ENCODE peak calls at places on chromosomes 16 and 17, in six cellular contexts. A is BJ, K is heart left ventricle, I is sigmoid colon, X is lower lobe of right lung, S is neural progenitor cell. W is an unnamed sample.

GRCh38 chr17:29954405-29954804 is 13.0 kb downstream of the EFCAB5 start:
- DNase-seq in A (no peak), K (no peak), I (no peak), X (no peak), S (no peak), W (no peak)

GRCh38 chr17:81547614-81547982 is 4.6 kb downstream of the FAAP100 start:
- DNase-seq in A (no peak), K (no peak), I (no peak), X (no peak), S (no peak), W (no peak)

GRCh38 chr16:66604376-66605176 is at the start of gene CMTM3:
- DNase-seq in A (no peak), K (peak), I (peak), X (peak), S (peak), W (peak)

GRCh38 chr17:42675348-42675983 is 1.3 kb downstream of the PLEKHH3 start:
- DNase-seq in A (no peak), K (peak), I (no peak), X (no peak), S (no peak), W (no peak)

GRCh38 chr17:82056729-82057621 is 5.3 kb downstream of the GPS1 start:
- DNase-seq in A (no peak), K (no peak), I (no peak), X (no peak), S (no peak), W (no peak)

GRCh38 chr16:81647527-81647926 is 131.6 kb upstream of the PLCG2 start:
- DNase-seq in A (no peak), K (no peak), I (no peak), X (no peak), S (no peak), W (peak)

GRCh38 chr16:84643677-84644076 is 4.6 kb upstream of the KLHL36 start:
- DNase-seq in A (no peak), K (no peak), I (no peak), X (no peak), S (no peak), W (no peak)

GRCh38 chr17:50149099-50149424 is 1.4 kb downstream of the PPP1R9B start:
- DNase-seq in A (no peak), K (no peak), I (no peak), X (no peak), S (no peak), W (no peak)

GRCh38 chr17:41959336-41960095 is 7.1 kb upstream of the CNP start:
- DNase-seq in A (no peak), K (no peak), I (no peak), X (no peak), S (peak), W (peak)

GRCh38 chr17:12765544-12765943 is 23.8 kb upstream of the ARHGAP44 start:
- DNase-seq in A (no peak), K (peak), I (no peak), X (no peak), S (no peak), W (peak)

GRCh38 chr16:11583889-11584565 is 2.7 kb downstream of the LITAF start:
- DNase-seq in A (no peak), K (no peak), I (no peak), X (peak), S (no peak), W (no peak)

GRCh38 chr17:82357394-82357793 is 1.7 kb upstream of the TEX19 start:
- DNase-seq in A (no peak), K (no peak), I (no peak), X (no peak), S (no peak), W (no peak)

GRCh38 chr17:15782809-15783208 is 50.7 kb downstream of the TBC1D26 start:
- DNase-seq in A (no peak), K (peak), I (peak), X (peak), S (no peak), W (peak)

GRCh38 chr17:81179220-81179619 is 13.2 kb upstream of the AATK start:
- DNase-seq in A (no peak), K (no peak), I (no peak), X (no peak), S (no peak), W (no peak)

GRCh38 chr16:57508084-57508425 is 21.8 kb upstream of the DOK4 start:
- DNase-seq in A (no peak), K (no peak), I (peak), X (no peak), S (no peak), W (no peak)

GRCh38 chr16:56882077-56882476 is 17.1 kb downstream of the SLC12A3 start:
- DNase-seq in A (no peak), K (no peak), I (no peak), X (no peak), S (no peak), W (no peak)

GRCh38 chr17:41775394-41776226 is 10.9 kb downstream of the JUP start:
- DNase-seq in A (no peak), K (peak), I (no peak), X (no peak), S (peak), W (no peak)

GRCh38 chr16:81522141-81522701 is 77.6 kb downstream of the CMIP start:
- DNase-seq in A (no peak), K (no peak), I (no peak), X (peak), S (no peak), W (no peak)

GRCh38 chr17:31299624-31300023 is 2.6 kb upstream of the OMG start:
- DNase-seq in A (no peak), K (no peak), I (no peak), X (no peak), S (no peak), W (no peak)

GRCh38 chr16:14056970-14057369 is 14.1 kb upstream of the MRTFB start:
- DNase-seq in A (no peak), K (no peak), I (no peak), X (no peak), S (no peak), W (peak)

GRCh38 chr16:89087922-89088321 is 5.7 kb upstream of the ACSF3 start:
- DNase-seq in A (no peak), K (no peak), I (no peak), X (no peak), S (no peak), W (no peak)

GRCh38 chr17:2466936-2467335 is 44.8 kb downstream of the METTL16 start:
- DNase-seq in A (no peak), K (no peak), I (no peak), X (no peak), S (no peak), W (no peak)

GRCh38 chr16:82776466-82777146 is 149.8 kb downstream of the CDH13 start:
- DNase-seq in A (no peak), K (no peak), I (no peak), X (no peak), S (no peak), W (no peak)

GRCh38 chr17:57819273-57819672 is 30.6 kb downstream of the MRPS23 start:
- DNase-seq in A (no peak), K (no peak), I (no peak), X (no peak), S (no peak), W (no peak)

GRCh38 chr17:27247071-27247957 is 46.6 kb upstream of the WSB1 start:
- DNase-seq in A (no peak), K (peak), I (peak), X (peak), S (no peak), W (peak)

GRCh38 chr17:76536511-76537287 is 810 bp downstream of the CYGB start:
- DNase-seq in A (no peak), K (no peak), I (no peak), X (no peak), S (no peak), W (no peak)

GRCh38 chr17:17305282-17305801 is 2.2 kb downstream of the NT5M start:
- DNase-seq in A (no peak), K (no peak), I (no peak), X (no peak), S (no peak), W (no peak)

GRCh38 chr17:62712011-62712615 is 84.6 kb downstream of the MRC2 start:
- DNase-seq in A (no peak), K (no peak), I (peak), X (no peak), S (no peak), W (no peak)

GRCh38 chr16:66097746-66098145 is 268.7 kb upstream of the CDH5 start:
- DNase-seq in A (no peak), K (no peak), I (no peak), X (no peak), S (no peak), W (no peak)

GRCh38 chr16:12627394-12627793 is 176.3 kb downstream of the CPPED1 start:
- DNase-seq in A (no peak), K (no peak), I (no peak), X (no peak), S (no peak), W (no peak)

GRCh38 chr16:2007081-2007836 is 2.4 kb downstream of the ZNF598 start:
- DNase-seq in A (no peak), K (peak), I (no peak), X (no peak), S (no peak), W (no peak)

GRCh38 chr17:10698116-10698818 is 873 bp downstream of the ADPRM start:
- DNase-seq in A (no peak), K (no peak), I (no peak), X (no peak), S (no peak), W (peak)

GRCh38 chr16:29641561-29641960 is 21.5 kb upstream of the SPN start:
- DNase-seq in A (no peak), K (no peak), I (no peak), X (no peak), S (no peak), W (no peak)

GRCh38 chr16:29646947-29647346 is 16.1 kb upstream of the SPN start:
- DNase-seq in A (no peak), K (no peak), I (no peak), X (no peak), S (no peak), W (no peak)

GRCh38 chr16:29645699-29646187 is 17.3 kb upstream of the SPN start:
- DNase-seq in A (no peak), K (no peak), I (no peak), X (no peak), S (no peak), W (peak)

GRCh38 chr16:29644338-29644857 is 18.6 kb upstream of the SPN start:
- DNase-seq in A (no peak), K (no peak), I (no peak), X (no peak), S (no peak), W (no peak)

GRCh38 chr16:29644973-29645698 is 17.9 kb upstream of the SPN start:
- DNase-seq in A (no peak), K (no peak), I (no peak), X (no peak), S (no peak), W (no peak)
- H3K4me3 ChIP-seq in A (no peak), K (no peak), I (no peak), X (no peak), S (no peak), W (no peak)

GRCh38 chr17:38556234-38556633 is 49.5 kb downstream of the SRCIN1 start:
- DNase-seq in A (no peak), K (no peak), I (no peak), X (no peak), S (no peak), W (no peak)

GRCh38 chr17:38559025-38559879 is 46.5 kb downstream of the SRCIN1 start:
- DNase-seq in A (no peak), K (peak), I (peak), X (peak), S (peak), W (peak)

GRCh38 chr17:38558751-38559024 is 47.1 kb downstream of the SRCIN1 start:
- DNase-seq in A (no peak), K (no peak), I (no peak), X (no peak), S (peak), W (no peak)

GRCh38 chr17:38557836-38558750 is 47.7 kb downstream of the SRCIN1 start:
- DNase-seq in A (peak), K (peak), I (peak), X (peak), S (peak), W (peak)

DNA sequence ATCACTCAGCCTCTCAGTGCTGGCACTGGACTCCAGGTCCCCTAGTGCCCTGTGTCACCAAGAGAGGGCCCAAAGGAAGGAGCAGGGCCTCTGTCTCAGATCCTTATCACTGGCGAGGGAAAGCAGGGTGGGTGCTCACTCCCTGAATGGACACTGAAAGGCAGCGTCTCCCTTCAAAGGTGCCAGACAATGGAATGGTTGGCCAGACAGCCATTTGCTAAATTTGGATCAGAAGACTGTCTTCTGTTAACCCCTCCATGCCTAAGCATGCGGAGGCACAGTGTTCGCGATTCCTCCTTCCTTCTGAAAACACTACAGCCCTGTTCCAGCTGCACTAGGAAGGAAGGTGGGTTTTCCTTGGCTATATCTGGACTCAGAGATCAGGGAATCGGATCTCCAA is 48.4 kb downstream of the SRCIN1 start:
- DNase-seq in A (no peak), K (no peak), I (no peak), X (no peak), S (no peak), W (no peak)
- H3K4me3 ChIP-seq in A (no peak), K (peak), I (no peak), X (peak), S (no peak), W (no peak)

GRCh38 chr17:68771867-68772515 is 170.8 kb upstream of the FAM20A start:
- DNase-seq in A (peak), K (no peak), I (no peak), X (no peak), S (peak), W (peak)
- H3K4me3 ChIP-seq in A (no peak), K (peak), I (peak), X (peak), S (no peak), W (no peak)

GRCh38 chr17:4786516-4786915 is 352 bp upstream of the VMO1 start:
- DNase-seq in A (no peak), K (no peak), I (no peak), X (no peak), S (no peak), W (peak)

GRCh38 chr17:4788807-4789700 is at the start of gene GLTPD2:
- DNase-seq in A (no peak), K (no peak), I (no peak), X (no peak), S (peak), W (no peak)

GRCh38 chr17:4789951-4790704 is 1.4 kb downstream of the GLTPD2 start:
- DNase-seq in A (peak), K (peak), I (peak), X (peak), S (peak), W (peak)

GRCh38 chr17:4789701-4789950 is 862 bp downstream of the GLTPD2 start:
- DNase-seq in A (no peak), K (no peak), I (no peak), X (no peak), S (no peak), W (no peak)

DNA sequence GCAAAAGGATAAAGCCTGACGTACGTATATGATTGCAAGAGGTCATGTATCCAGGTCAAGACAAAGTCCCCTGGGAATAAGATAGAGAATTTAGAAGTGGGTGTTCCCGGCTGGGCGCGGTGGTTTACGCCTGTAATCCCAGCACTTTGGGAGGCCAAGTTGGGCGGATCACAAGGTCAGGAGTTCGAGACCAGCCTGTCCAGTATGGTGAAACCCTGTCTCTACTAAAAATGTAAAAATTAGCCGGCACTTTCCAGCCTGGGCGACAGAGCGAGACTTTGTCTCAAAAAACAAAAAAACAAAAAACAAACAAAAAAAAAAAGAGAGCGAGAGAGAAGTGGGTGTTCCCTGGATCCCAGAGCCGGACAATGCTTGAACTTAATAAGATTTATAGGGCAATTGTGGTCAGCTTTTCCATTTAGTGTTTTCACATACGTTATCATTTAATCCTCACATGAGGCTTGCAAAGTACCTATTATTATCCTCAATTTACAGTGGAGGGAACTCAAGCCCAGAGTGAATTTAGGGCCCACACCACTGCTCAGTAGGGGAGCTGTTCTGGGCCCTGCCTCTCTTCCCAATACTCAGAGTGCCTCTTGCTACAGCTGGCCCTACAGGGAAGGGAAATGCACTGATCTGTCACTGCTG is 481 bp upstream of the GLTPD2 start:
- DNase-seq in A (no peak), K (no peak), I (no peak), X (no peak), S (no peak), W (peak)
- H3K4me3 ChIP-seq in A (no peak), K (peak), I (no peak), X (peak), S (peak), W (no peak)

GRCh38 chr17:4955091-4955490 is 4.2 kb downstream of the ENO3 start:
- DNase-seq in A (no peak), K (no peak), I (no peak), X (no peak), S (no peak), W (no peak)
- H3K4me3 ChIP-seq in A (no peak), K (no peak), I (no peak), X (no peak), S (no peak), W (no peak)

DNA sequence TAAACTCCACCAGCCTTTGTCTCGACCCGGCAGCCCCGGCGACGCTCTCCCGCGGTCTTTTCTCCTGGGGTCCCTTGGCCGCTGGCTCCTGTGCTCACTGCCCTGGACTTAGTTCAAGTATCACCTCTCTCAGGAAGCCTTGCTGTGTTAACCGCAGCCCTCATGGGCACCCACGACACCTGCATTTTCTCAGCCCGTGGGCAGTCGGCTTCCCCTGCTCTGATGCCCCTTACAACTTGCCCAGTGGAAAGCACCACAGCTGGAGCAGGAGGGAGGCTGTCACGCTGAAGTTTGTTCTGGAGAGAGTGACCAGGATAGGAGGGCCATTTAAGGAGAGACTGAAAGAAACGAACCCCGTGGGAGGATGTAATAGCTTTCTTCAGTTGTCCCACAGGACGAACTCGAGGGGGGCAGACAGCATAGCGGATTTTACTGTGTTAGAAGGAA is 412 bp downstream of the STXBP4 start:
- DNase-seq in A (no peak), K (no peak), I (peak), X (no peak), S (no peak), W (peak)
- H3K4me3 ChIP-seq in A (peak), K (peak), I (peak), X (peak), S (peak), W (peak)